ENCODE peak calls at places on chromosome 6, in six cellular contexts. O is HFFc6, C is astrocyte of the spinal cord, F is neural progenitor cell, B is prostate gland, Q is SK-N-SH. U is an unnamed sample.

GRCh38 chr6:133242761-133243590 is 1.8 kb downstream of the EYA4 start:
- DNase-seq in O (no peak), C (peak), F (peak), B (no peak), Q (peak), U (no peak)

GRCh38 chr6:12381587-12381986 is 91.4 kb downstream of the EDN1 start:
- DNase-seq in O (peak), C (peak), F (no peak), B (no peak), Q (no peak), U (no peak)

GRCh38 chr6:14722001-14722567 is 523.8 kb upstream of the JARID2 start:
- DNase-seq in O (no peak), C (no peak), F (no peak), B (peak), Q (no peak), U (no peak)

GRCh38 chr6:111057074-111057752 is 30.1 kb upstream of the SLC16A10 start:
- DNase-seq in O (peak), C (peak), F (peak), B (peak), Q (peak), U (peak)

GRCh38 chr6:37239511-37239910 is 18.1 kb upstream of the TBC1D22B start:
- DNase-seq in O (peak), C (no peak), F (no peak), B (no peak), Q (no peak), U (no peak)

GRCh38 chr6:47134476-47135189 is 92.5 kb upstream of the ADGRF1 start:
- DNase-seq in O (peak), C (peak), F (no peak), B (peak), Q (no peak), U (peak)

GRCh38 chr6:31042801-31043200 is 32.5 kb downstream of the MUC22 start:
- DNase-seq in O (peak), C (peak), F (peak), B (peak), Q (peak), U (no peak)

GRCh38 chr6:50817638-50817950 is 1.1 kb upstream of the TFAP2B start:
- DNase-seq in O (no peak), C (no peak), F (no peak), B (no peak), Q (no peak), U (no peak)

GRCh38 chr6:9732056-9732455 is 682.8 kb downstream of the TFAP2A start:
- DNase-seq in O (no peak), C (no peak), F (no peak), B (no peak), Q (no peak), U (no peak)

GRCh38 chr6:5036309-5036708 is 32.5 kb upstream of the RPP40 start:
- DNase-seq in O (no peak), C (peak), F (peak), B (no peak), Q (no peak), U (no peak)

GRCh38 chr6:4647414-4648365 is 128.5 kb upstream of the CDYL start:
- DNase-seq in O (peak), C (peak), F (peak), B (peak), Q (peak), U (peak)

GRCh38 chr6:149289192-149289741 is 28.2 kb upstream of the TAB2 start:
- DNase-seq in O (no peak), C (no peak), F (no peak), B (no peak), Q (no peak), U (peak)

GRCh38 chr6:142167472-142167871 is 20.4 kb downstream of the VTA1 start:
- DNase-seq in O (no peak), C (no peak), F (no peak), B (no peak), Q (no peak), U (no peak)

GRCh38 chr6:155152211-155153076 is 111.4 kb upstream of the CLDN20 start:
- DNase-seq in O (no peak), C (no peak), F (peak), B (no peak), Q (no peak), U (no peak)

GRCh38 chr6:127058027-127058426 is 60.4 kb upstream of the RSPO3 start:
- DNase-seq in O (peak), C (peak), F (no peak), B (no peak), Q (no peak), U (no peak)

GRCh38 chr6:101400341-101400740 is 6.8 kb downstream of the GRIK2 start:
- DNase-seq in O (no peak), C (no peak), F (no peak), B (no peak), Q (no peak), U (no peak)

GRCh38 chr6:100266512-100266911 is 198.2 kb downstream of the SIM1 start:
- DNase-seq in O (no peak), C (no peak), F (no peak), B (no peak), Q (no peak), U (no peak)

GRCh38 chr6:74248966-74249365 is 553.0 kb downstream of the CD109 start:
- DNase-seq in O (no peak), C (no peak), F (no peak), B (no peak), Q (no peak), U (no peak)

GRCh38 chr6:80329496-80329895 is 223.0 kb downstream of the BCKDHB start:
- DNase-seq in O (no peak), C (no peak), F (peak), B (no peak), Q (no peak), U (no peak)

GRCh38 chr6:89385156-89385667 is 26.9 kb downstream of the RRAGD start:
- DNase-seq in O (no peak), C (peak), F (no peak), B (peak), Q (no peak), U (no peak)

GRCh38 chr6:14703586-14703985 is 542.3 kb upstream of the JARID2 start:
- DNase-seq in O (no peak), C (peak), F (no peak), B (no peak), Q (no peak), U (peak)

GRCh38 chr6:42104095-42104806 is 38.2 kb downstream of the C6orf132 start:
- DNase-seq in O (no peak), C (peak), F (peak), B (no peak), Q (no peak), U (no peak)

GRCh38 chr6:117547688-117548621 is 54.4 kb downstream of the GOPC start:
- DNase-seq in O (no peak), C (peak), F (no peak), B (peak), Q (peak), U (no peak)

GRCh38 chr6:24495516-24495847 is 713 bp downstream of the ALDH5A1 start:
- DNase-seq in O (no peak), C (peak), F (peak), B (peak), Q (no peak), U (no peak)

DNA sequence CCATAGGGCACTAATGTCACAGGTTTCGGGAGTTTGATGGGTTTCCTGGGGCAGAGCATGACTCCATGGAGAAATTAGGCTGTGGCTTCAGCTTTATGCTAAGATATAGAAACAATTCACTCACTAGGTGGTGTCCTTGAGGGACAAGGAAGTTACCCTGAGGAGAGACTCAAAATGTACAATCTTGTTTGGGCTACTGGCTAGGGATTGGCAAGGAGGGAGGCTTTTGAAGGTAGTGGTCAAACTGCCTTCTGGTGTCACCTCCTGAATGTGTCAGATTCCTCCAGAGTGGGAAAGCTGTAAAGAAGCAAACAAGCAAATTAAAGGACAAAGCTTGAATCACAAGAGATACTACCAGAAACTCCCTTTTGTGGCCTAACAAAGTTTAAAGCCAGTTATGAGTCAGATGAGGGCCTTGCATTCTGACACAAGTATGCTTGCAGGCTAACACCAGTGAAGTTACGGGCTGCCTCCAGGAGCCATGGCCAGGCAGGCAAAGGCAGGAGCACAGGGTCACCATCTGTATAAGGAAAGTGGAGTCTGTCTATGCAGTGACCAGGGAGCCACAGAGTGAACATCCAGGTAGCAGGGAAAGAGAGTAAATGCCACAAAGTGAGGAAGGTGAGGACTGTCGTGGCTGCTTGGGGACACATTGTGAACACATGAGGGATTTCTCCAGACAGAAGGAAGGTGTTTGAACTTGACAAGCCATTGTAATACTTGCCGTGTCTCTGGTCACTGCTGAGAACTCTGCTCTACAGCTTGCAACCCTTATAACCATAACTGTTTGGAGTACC is 107.7 kb upstream of the DTNBP1 start:
- DNase-seq in O (peak), C (no peak), F (no peak), B (no peak), Q (no peak), U (no peak)
- TF ChIP-seq CTCF in O (no peak), C (no peak), F (no peak), B (no peak), Q (no peak), U (no peak)

DNA sequence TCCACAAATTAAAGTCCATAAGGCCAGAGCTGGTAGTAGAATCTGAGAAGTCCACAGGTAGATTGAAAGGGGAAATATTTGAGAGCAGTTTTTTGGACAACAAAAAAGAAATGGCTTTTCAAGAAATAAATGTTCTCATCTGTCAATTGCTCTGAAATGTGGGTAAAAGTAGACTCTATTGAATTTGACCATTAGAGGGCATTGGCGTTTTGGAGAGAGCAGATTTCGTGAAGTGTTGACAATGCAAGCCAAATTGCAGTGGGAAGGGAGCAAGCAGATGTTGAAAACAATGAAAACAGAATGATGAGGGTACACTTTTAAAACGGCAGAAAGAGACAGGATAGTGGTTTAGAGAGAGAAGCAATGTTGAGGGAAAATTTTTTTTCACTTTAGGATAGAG is 149.1 kb upstream of the FAM83B start:
- DNase-seq in O (no peak), C (no peak), F (no peak), B (no peak), Q (no peak), U (no peak)
- TF ChIP-seq CTCF in O (peak), C (peak), F (peak), B (peak), Q (peak), U (peak)

GRCh38 chr6:11323666-11324452 is 91.4 kb upstream of the NEDD9 start:
- DNase-seq in O (no peak), C (no peak), F (no peak), B (no peak), Q (no peak), U (no peak)
- TF ChIP-seq CTCF in O (no peak), C (no peak), F (no peak), B (no peak), Q (no peak), U (no peak)

GRCh38 chr6:81756690-81757089 is 4.2 kb upstream of the TENT5A start:
- DNase-seq in O (no peak), C (no peak), F (no peak), B (no peak), Q (no peak), U (no peak)
- TF ChIP-seq CTCF in O (no peak), C (no peak), F (no peak), B (no peak), Q (no peak), U (no peak)

GRCh38 chr6:160679402-160679769 is 15.3 kb upstream of the LPA start:
- DNase-seq in O (no peak), C (no peak), F (peak), B (peak), Q (peak), U (no peak)
- TF ChIP-seq CTCF in O (no peak), C (no peak), F (peak), B (no peak), Q (peak), U (no peak)

DNA sequence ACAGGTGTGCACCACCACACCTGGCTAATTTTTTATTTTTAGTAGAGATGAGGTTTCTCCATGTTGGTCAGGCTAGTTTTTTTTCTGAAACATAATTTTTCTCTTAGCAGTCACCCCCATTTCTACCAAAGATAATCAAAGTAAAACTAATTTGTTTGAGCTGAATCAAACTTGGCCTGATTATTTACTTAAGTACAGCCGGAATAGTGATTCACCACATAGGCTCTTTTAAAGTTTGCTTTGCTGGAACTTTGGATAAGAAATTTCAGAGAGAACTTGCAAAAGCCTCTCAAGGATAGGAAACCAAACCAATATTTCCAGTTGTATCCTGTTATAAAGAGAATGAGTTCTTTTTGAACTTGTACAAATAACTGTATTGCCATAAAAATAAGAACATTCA is 105.0 kb upstream of the SYNCRIP start:
- DNase-seq in O (peak), C (peak), F (no peak), B (no peak), Q (no peak), U (no peak)
- TF ChIP-seq CTCF in O (no peak), C (no peak), F (no peak), B (no peak), Q (no peak), U (no peak)

GRCh38 chr6:76694779-76695178 is 622.3 kb upstream of the IMPG1 start:
- DNase-seq in O (no peak), C (peak), F (no peak), B (no peak), Q (no peak), U (no peak)

GRCh38 chr6:76703285-76703684 is 630.8 kb upstream of the IMPG1 start:
- DNase-seq in O (no peak), C (no peak), F (no peak), B (no peak), Q (no peak), U (no peak)

GRCh38 chr6:76702187-76702586 is 629.7 kb upstream of the IMPG1 start:
- DNase-seq in O (no peak), C (no peak), F (no peak), B (no peak), Q (no peak), U (no peak)

GRCh38 chr6:76701610-76702009 is 629.1 kb upstream of the IMPG1 start:
- DNase-seq in O (no peak), C (peak), F (no peak), B (no peak), Q (no peak), U (no peak)

DNA sequence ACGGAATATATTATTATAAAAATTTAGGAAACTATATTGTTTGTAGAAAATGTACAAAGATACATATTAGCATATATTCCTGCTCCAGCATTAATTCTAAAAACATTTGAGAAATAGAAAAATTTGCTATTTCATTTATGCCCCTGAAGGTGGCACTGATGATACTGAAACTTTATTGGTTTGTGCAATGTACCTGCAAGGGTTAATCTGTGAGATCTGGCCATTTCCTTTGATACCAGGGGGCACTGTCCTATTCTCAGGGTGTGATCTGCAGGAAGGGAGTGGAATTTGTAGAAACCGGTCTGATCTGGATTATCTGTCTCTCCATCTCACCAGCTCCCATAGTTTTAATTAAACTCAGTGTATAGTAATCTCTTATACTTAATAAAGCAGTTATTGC is 625.1 kb upstream of the IMPG1 start:
- DNase-seq in O (no peak), C (peak), F (peak), B (no peak), Q (peak), U (no peak)
- TF ChIP-seq CTCF in O (peak), C (peak), F (peak), B (no peak), Q (peak), U (no peak)